ENCODE peak calls at places on chromosomes 7 and 10, in five cellular contexts. D is endothelial cell of umbilical vein, B is GM23338, A is foreskin keratinocyte, V is AG04449. O is an unnamed sample.

GRCh38 chr7:33459340-33459751 is 330.0 kb downstream of the BBS9 start:
- DNase-seq in D (peak; percentile 74), B (peak; percentile 80), A (peak; percentile 16), V (peak; percentile 23), O (no peak)

GRCh38 chr7:138001529-138002095 is at the start of gene CREB3L2:
- DNase-seq in D (no peak), B (peak; percentile 87), A (no peak), V (no peak), O (no peak)

GRCh38 chr7:40571796-40572195 is 437.0 kb downstream of the SUGCT start:
- DNase-seq in D (no peak), B (no peak), A (no peak), V (peak; percentile 89), O (no peak)

GRCh38 chr7:100090527-100091410 is 2.0 kb downstream of the COPS6 start:
- DNase-seq in D (no peak), B (no peak), A (no peak), V (no peak), O (no peak)

GRCh38 chr10:3806603-3807002 is 21.6 kb upstream of the KLF6 start:
- DNase-seq in D (peak; percentile 89), B (no peak), A (peak; percentile 95), V (no peak), O (no peak)

GRCh38 chr7:81833401-81833800 is 63.6 kb upstream of the HGF start:
- DNase-seq in D (no peak), B (no peak), A (no peak), V (peak; percentile 17), O (no peak)

GRCh38 chr7:135317676-135318326 is 84.2 kb downstream of the STRA8 start:
- DNase-seq in D (no peak), B (peak; percentile 20), A (no peak), V (no peak), O (no peak)

GRCh38 chr10:76306859-76307258 is 875.4 kb downstream of the LRMDA start:
- DNase-seq in D (no peak), B (no peak), A (no peak), V (no peak), O (no peak)

GRCh38 chr10:44925224-44925623 is 14.1 kb downstream of the TMEM72 start:
- DNase-seq in D (no peak), B (peak; percentile 89), A (no peak), V (no peak), O (no peak)

GRCh38 chr10:48634198-48634983 is 29.5 kb upstream of the ARHGAP22 start:
- DNase-seq in D (no peak), B (no peak), A (no peak), V (peak; percentile 49), O (no peak)

GRCh38 chr7:2272031-2272430 is 30.0 kb downstream of the NUDT1 start:
- DNase-seq in D (no peak), B (no peak), A (no peak), V (no peak), O (no peak)

GRCh38 chr7:129370812-129371211 is 63.4 kb upstream of the STRIP2 start:
- DNase-seq in D (no peak), B (peak; percentile 28), A (no peak), V (no peak), O (no peak)

GRCh38 chr10:91798736-91799579 is 732 bp downstream of the TNKS2 start:
- DNase-seq in D (peak; percentile 65), B (peak; percentile 67), A (peak; percentile 41), V (no peak), O (peak; percentile 53)

GRCh38 chr10:46234431-46235060 is 52.3 kb upstream of the ANTXRL start:
- DNase-seq in D (no peak), B (no peak), A (no peak), V (no peak), O (no peak)

GRCh38 chr7:590731-591551 is 71.3 kb upstream of the PDGFA start:
- DNase-seq in D (no peak), B (no peak), A (no peak), V (no peak), O (no peak)

GRCh38 chr10:99431190-99431549 is 746 bp upstream of the GOT1 start:
- DNase-seq in D (no peak), B (peak; percentile 68), A (peak; percentile 32), V (no peak), O (no peak)

GRCh38 chr7:53466396-53466795 is 431.0 kb downstream of the POM121L12 start:
- DNase-seq in D (no peak), B (no peak), A (no peak), V (no peak), O (no peak)

GRCh38 chr10:95728535-95728934 is 27.4 kb upstream of the ENTPD1 start:
- DNase-seq in D (peak; percentile 54), B (no peak), A (no peak), V (no peak), O (no peak)

GRCh38 chr7:100683659-100684533 is 10.2 kb downstream of the GIGYF1 start:
- DNase-seq in D (no peak), B (no peak), A (no peak), V (no peak), O (no peak)

GRCh38 chr10:102941401-102941800 is 23.3 kb downstream of the CNNM2 start:
- DNase-seq in D (no peak), B (peak; percentile 46), A (no peak), V (no peak), O (no peak)

GRCh38 chr7:143230602-143231457 is 9.0 kb downstream of the TAS2R40 start:
- DNase-seq in D (no peak), B (no peak), A (no peak), V (no peak), O (no peak)

GRCh38 chr7:108382932-108383331 is 73.3 kb downstream of the NRCAM start:
- DNase-seq in D (peak; percentile 6), B (no peak), A (no peak), V (no peak), O (no peak)

GRCh38 chr7:108380527-108380926 is 75.7 kb downstream of the NRCAM start:
- DNase-seq in D (peak; percentile 31), B (no peak), A (no peak), V (no peak), O (no peak)

GRCh38 chr7:108385834-108386422 is 70.3 kb downstream of the NRCAM start:
- DNase-seq in D (no peak), B (no peak), A (no peak), V (no peak), O (no peak)

DNA sequence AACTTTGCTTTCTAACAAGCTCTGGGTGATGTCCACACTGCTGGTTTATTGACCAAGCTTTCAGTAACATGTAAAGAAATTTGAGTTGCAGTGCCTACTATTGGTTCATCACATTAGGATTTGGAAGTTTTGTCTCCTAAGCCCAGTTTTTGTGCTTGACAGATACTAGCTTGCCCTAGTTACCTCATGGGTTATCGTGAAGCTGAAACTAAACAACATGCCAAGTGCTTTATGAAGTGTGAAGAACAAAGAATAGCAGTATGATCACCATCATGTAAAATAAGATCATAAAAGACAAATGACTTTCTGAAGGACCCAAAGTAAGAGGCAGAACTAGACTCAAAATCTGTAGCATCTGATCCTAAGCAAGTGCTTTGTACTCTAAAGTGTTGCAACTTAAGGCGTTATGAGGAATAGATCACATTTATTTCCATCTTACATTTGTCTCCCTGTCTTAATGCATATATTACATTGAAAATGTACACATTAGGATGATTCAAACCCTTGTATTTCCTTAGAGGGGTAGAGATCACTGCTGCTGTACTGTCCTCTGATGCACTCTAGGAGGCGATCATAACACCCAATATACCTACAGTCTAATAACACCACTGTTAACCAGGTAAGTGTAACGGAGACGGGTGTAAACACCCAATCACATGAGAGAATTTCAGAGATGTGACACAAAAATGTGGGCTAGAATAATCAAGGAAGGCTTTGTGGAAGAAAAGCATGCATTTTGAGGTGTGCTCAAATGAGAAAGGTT is 71.3 kb downstream of the NRCAM start:
- DNase-seq in D (no peak), B (peak; percentile 55), A (no peak), V (no peak), O (peak; percentile 10)
- TF ChIP-seq CTCF in D (no peak), B (peak; percentile 67), A (peak; percentile 55), V (no peak), O (peak; percentile 38)

DNA sequence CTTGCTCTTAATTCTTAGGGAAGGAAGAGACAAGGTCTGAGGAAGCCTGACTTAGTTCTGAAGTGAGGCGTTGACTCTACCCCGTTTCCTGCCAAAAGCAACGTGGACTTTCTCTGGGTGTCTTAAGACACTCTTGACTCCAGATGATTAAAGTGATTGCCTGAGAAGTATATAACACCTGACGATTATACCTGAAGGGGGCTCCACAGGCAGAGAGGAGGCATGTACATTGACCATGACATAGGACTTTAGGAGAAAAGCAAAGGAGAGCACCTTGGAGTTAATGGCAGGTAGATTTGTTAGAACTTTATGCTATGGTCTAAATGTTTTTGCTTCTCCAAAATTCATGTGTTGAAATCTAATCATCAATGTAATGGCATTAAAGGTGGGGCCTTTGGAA is 15.9 kb downstream of the ITGB8 start:
- DNase-seq in D (no peak), B (peak; percentile 15), A (no peak), V (no peak), O (no peak)
- TF ChIP-seq CTCF in D (no peak), B (peak; percentile 50), A (no peak), V (no peak), O (no peak)

GRCh38 chr7:5345171-5345570 is 62.4 kb downstream of the SLC29A4 start:
- DNase-seq in D (no peak), B (no peak), A (no peak), V (no peak), O (no peak)

GRCh38 chr7:5344342-5344741 is 61.6 kb downstream of the SLC29A4 start:
- DNase-seq in D (no peak), B (no peak), A (no peak), V (no peak), O (no peak)

GRCh38 chr7:5343893-5344292 is 61.1 kb downstream of the SLC29A4 start:
- DNase-seq in D (no peak), B (no peak), A (no peak), V (no peak), O (no peak)

GRCh38 chr7:5337047-5337446 is 54.3 kb downstream of the SLC29A4 start:
- DNase-seq in D (no peak), B (no peak), A (no peak), V (no peak), O (no peak)

DNA sequence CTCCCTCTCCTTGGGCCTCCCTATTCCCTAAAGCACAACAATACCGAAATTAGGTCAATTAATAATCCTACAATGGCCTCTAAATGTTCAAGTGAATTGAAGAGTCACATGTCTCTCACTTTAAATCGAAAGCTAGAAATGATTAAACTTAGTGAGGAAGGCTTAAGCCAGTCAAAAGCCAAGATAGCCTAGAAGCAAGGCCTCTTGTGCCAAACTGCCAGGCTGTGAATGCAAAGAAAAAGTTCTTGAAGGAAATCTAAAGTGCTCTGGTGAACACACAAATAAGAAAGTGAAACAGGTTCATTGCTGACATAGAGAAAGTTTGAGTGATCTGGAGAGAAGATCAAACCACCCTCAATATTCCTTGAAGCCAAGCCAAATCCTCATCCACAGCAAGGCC is 57.2 kb downstream of the SLC29A4 start:
- DNase-seq in D (no peak), B (no peak), A (no peak), V (no peak), O (no peak)
- TF ChIP-seq CTCF in D (no peak), B (no peak), A (no peak), V (no peak), O (no peak)

GRCh38 chr10:73743327-73743904 is 756 bp upstream of the SEC24C start:
- DNase-seq in D (no peak), B (no peak), A (no peak), V (no peak), O (no peak)

GRCh38 chr10:73746721-73747120 is 2.5 kb downstream of the SEC24C start:
- DNase-seq in D (no peak), B (no peak), A (no peak), V (no peak), O (no peak)

GRCh38 chr10:73744690-73744994 is 470 bp downstream of the SEC24C start:
- DNase-seq in D (no peak), B (peak; percentile 85), A (no peak), V (no peak), O (peak; percentile 44)

GRCh38 chr10:73742454-73742734 is 1.8 kb upstream of the SEC24C start:
- DNase-seq in D (no peak), B (no peak), A (no peak), V (no peak), O (no peak)

GRCh38 chr10:73743905-73744689 is at the start of gene SEC24C:
- DNase-seq in D (peak; percentile 97), B (peak; percentile 98), A (peak; percentile 84), V (peak; percentile 65), O (peak; percentile 94)
- TF ChIP-seq CTCF in D (no peak), B (peak; percentile 0), A (no peak), V (no peak), O (no peak)

O was measured in GM10248.